ENCODE peak calls at places on chromosome 21, in five cellular contexts. U is right lobe of liver, T is thoracic aorta, M is fibroblast of villous mesenchyme, X is cardiac fibroblast. Z is an unnamed sample.

GRCh38 chr21:46551636-46552241 is 53.1 kb downstream of the S100B start:
- DNase-seq in U (peak; percentile 69), T (no peak), M (no peak), X (no peak), Z (no peak)

GRCh38 chr21:42347601-42348327 is 3.0 kb downstream of the TFF2 start:
- DNase-seq in U (no peak), T (no peak), M (no peak), X (no peak), Z (no peak)

GRCh38 chr21:42652527-42653491 is 612 bp upstream of the PDE9A start:
- DNase-seq in U (peak; percentile 84), T (no peak), M (peak; percentile 76), X (peak; percentile 61), Z (peak; percentile 29)

GRCh38 chr21:18716578-18717138 is 313.1 kb upstream of the TMPRSS15 start:
- DNase-seq in U (no peak), T (no peak), M (no peak), X (no peak), Z (peak; percentile 18)

GRCh38 chr21:16193758-16194606 is 464.2 kb downstream of the USP25 start:
- DNase-seq in U (peak; percentile 81), T (no peak), M (peak; percentile 80), X (peak; percentile 84), Z (peak; percentile 93)

GRCh38 chr21:22585558-22585957 is 1587.3 kb downstream of the NCAM2 start:
- DNase-seq in U (no peak), T (no peak), M (no peak), X (no peak), Z (no peak)

GRCh38 chr21:32889596-32889995 is 118.0 kb upstream of the PAXBP1 start:
- DNase-seq in U (no peak), T (no peak), M (no peak), X (no peak), Z (no peak)

GRCh38 chr21:31505975-31506374 is 153.5 kb upstream of the SOD1 start:
- DNase-seq in U (no peak), T (no peak), M (no peak), X (no peak), Z (no peak)

GRCh38 chr21:23963454-23963853 is 1643.8 kb downstream of the MRPL39 start:
- DNase-seq in U (no peak), T (no peak), M (no peak), X (no peak), Z (no peak)

GRCh38 chr21:30990514-30991304 is 47.6 kb downstream of the KRTAP19-8 start:
- DNase-seq in U (no peak), T (no peak), M (no peak), X (no peak), Z (no peak)

GRCh38 chr21:42227909-42228708 is 9.2 kb downstream of the ABCG1 start:
- DNase-seq in U (peak; percentile 86), T (peak; percentile 73), M (peak; percentile 91), X (peak; percentile 87), Z (peak; percentile 94)

GRCh38 chr21:25427828-25428227 is 179.5 kb downstream of the MRPL39 start:
- DNase-seq in U (no peak), T (no peak), M (no peak), X (no peak), Z (no peak)

GRCh38 chr21:37060296-37060695 is 12.6 kb downstream of the PIGP start:
- DNase-seq in U (no peak), T (no peak), M (peak; percentile 96), X (peak; percentile 94), Z (peak; percentile 99)

GRCh38 chr21:31873696-31874599 is 1.1 kb downstream of the HUNK start:
- DNase-seq in U (no peak), T (no peak), M (no peak), X (peak; percentile 8), Z (peak; percentile 4)

GRCh38 chr21:36959020-36959835 is 7.2 kb downstream of the HLCS start:
- DNase-seq in U (no peak), T (no peak), M (no peak), X (no peak), Z (no peak)

GRCh38 chr21:42463861-42464515 is 32.0 kb downstream of the RSPH1 start:
- DNase-seq in U (peak; percentile 63), T (no peak), M (peak; percentile 45), X (peak; percentile 51), Z (peak; percentile 75)

GRCh38 chr21:16568661-16569060 is 838.9 kb downstream of the USP25 start:
- DNase-seq in U (no peak), T (no peak), M (no peak), X (no peak), Z (no peak)

GRCh38 chr21:31911138-31911907 is 38.5 kb downstream of the HUNK start:
- DNase-seq in U (no peak), T (no peak), M (no peak), X (no peak), Z (no peak)

GRCh38 chr21:29504751-29505321 is 206.1 kb downstream of the BACH1 start:
- DNase-seq in U (no peak), T (no peak), M (no peak), X (peak; percentile 38), Z (peak; percentile 65)

GRCh38 chr21:45473496-45474322 is 68.5 kb downstream of the SLC19A1 start:
- DNase-seq in U (no peak), T (no peak), M (peak; percentile 41), X (no peak), Z (peak; percentile 25)
- TF ChIP-seq CTCF in U (no peak), T (no peak), M (no peak), X (no peak), Z (peak; percentile 16)

GRCh38 chr21:35427320-35428040 is 378.4 kb upstream of the RUNX1 start:
- DNase-seq in U (no peak), T (no peak), M (no peak), X (peak; percentile 23), Z (no peak)

GRCh38 chr21:35428041-35428400 is 378.9 kb upstream of the RUNX1 start:
- DNase-seq in U (no peak), T (no peak), M (peak; percentile 20), X (peak; percentile 26), Z (peak; percentile 43)

GRCh38 chr21:35426897-35427296 is 377.8 kb upstream of the RUNX1 start:
- DNase-seq in U (no peak), T (no peak), M (no peak), X (no peak), Z (no peak)

GRCh38 chr21:35428927-35429326 is 379.8 kb upstream of the RUNX1 start:
- DNase-seq in U (no peak), T (no peak), M (no peak), X (no peak), Z (no peak)

DNA sequence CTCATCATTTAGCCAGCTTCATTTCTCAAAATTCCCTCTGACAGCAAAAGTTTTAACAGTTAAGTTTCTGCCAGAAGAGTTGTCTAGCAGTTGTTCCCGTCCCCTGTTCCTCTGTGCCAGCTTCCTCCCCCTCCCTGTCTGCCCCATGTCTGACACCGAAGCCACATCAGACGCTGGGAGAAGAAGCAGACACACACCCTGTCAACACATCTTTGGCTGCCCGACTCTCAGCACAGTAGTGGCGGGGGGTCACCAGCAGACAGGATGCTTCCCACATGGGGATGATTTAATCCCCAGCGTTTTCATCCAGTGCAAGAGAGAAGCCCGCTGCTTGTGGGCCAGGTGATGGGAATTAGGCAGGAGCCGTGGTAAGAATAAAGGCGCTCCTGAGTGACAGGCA is 379.4 kb upstream of the RUNX1 start:
- DNase-seq in U (no peak), T (no peak), M (peak; percentile 33), X (peak; percentile 62), Z (peak; percentile 66)
- H3K4me3 ChIP-seq in U (no peak overlapping the region), T (no peak overlapping the region), M (no peak overlapping the region), X (no peak overlapping the region), Z (peak overlapping the region; percentile 11)

DNA sequence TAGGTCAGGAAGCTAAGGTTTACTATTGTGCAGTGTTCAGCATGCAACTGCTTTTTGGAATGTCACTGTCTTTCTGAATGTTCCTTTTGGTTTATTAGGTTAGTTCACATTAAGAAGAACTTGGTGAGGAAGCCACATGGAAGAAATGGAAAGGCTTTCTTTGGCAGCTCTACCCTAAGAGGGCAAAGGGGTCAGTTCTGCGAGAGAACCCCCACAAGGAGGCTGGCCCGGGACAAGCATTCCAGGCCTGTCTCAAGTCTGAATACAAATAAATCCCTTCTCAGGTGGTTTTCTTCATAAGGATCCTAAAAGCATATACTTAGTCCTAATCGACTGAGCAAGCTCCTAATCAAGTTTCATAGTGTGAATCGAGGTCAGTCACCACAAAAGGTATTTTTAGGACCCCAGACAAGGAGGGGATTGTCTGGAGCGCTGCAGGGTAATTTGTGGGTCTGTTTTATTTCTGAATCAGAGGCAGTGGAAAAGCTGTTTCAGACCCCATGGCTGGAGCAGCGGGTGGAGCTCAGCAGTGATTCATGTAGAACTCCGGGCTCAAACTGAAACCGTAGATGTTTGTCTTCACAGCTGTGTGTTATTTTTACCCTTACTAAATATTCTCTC is 63.3 kb downstream of the ERG start:
- DNase-seq in U (no peak), T (peak; percentile 25), M (peak; percentile 38), X (peak; percentile 51), Z (peak; percentile 81)
- TF ChIP-seq CTCF in U (no peak), T (no peak), M (no peak), X (no peak), Z (no peak)

GRCh38 chr21:21010228-21010627 is 12.0 kb downstream of the NCAM2 start:
- DNase-seq in U (no peak), T (no peak), M (no peak), X (no peak), Z (no peak)
- H3K4me3 ChIP-seq in U (no peak overlapping the region), T (no peak overlapping the region), M (no peak overlapping the region), X (no peak overlapping the region), Z (no peak overlapping the region)

GRCh38 chr21:43979654-43980053 is 32.5 kb upstream of the TRAPPC10 start:
- DNase-seq in U (no peak), T (no peak), M (no peak), X (no peak), Z (peak; percentile 14)
- TF ChIP-seq CTCF in U (no peak), T (no peak), M (peak; percentile 14), X (peak; percentile 8), Z (peak; percentile 43)